ENCODE peak calls at places on chromosomes 11 and 22, in four cellular contexts. H, U, F and Q are unnamed samples.

GRCh38 chr22:45329536-45329936 is 19.8 kb downstream of the FAM118A start:
- DNase-seq in H (no peak), U (no peak), F (no peak), Q (peak; percentile 28)

GRCh38 chr11:2197771-2198520 is 26.3 kb upstream of the TH start:
- DNase-seq in H (no peak), U (no peak), F (no peak), Q (no peak)

GRCh38 chr11:106087815-106088435 is 10.5 kb downstream of the AASDHPPT start:
- DNase-seq in H (peak; percentile 28), U (peak; percentile 66), F (peak; percentile 46), Q (peak; percentile 42)

GRCh38 chr11:7600205-7600775 is 73.0 kb downstream of the CYB5R2 start:
- DNase-seq in H (peak; percentile 83), U (peak; percentile 72), F (no peak), Q (peak; percentile 45)

GRCh38 chr11:27604416-27604815 is 95.8 kb downstream of the BDNF start:
- DNase-seq in H (no peak), U (no peak), F (no peak), Q (no peak)

GRCh38 chr22:45774016-45774670 is 102.5 kb downstream of the ATXN10 start:
- DNase-seq in H (no peak), U (no peak), F (no peak), Q (no peak)

GRCh38 chr22:37079668-37080171 is 28.2 kb downstream of the KCTD17 start:
- DNase-seq in H (no peak), U (peak; percentile 41), F (peak; percentile 34), Q (peak; percentile 52)

GRCh38 chr22:37056246-37056645 is 4.7 kb downstream of the KCTD17 start:
- DNase-seq in H (no peak), U (no peak), F (no peak), Q (no peak)

GRCh38 chr11:67118059-67118766 is 850 bp upstream of the KDM2A start:
- DNase-seq in H (peak; percentile 35), U (peak; percentile 48), F (no peak), Q (peak; percentile 28)

GRCh38 chr11:123429851-123430735 is at the start of gene GRAMD1B:
- DNase-seq in H (peak; percentile 92), U (peak; percentile 47), F (peak; percentile 87), Q (peak; percentile 52)

GRCh38 chr11:8702598-8702915 is 20.0 kb downstream of the RPL27A start:
- DNase-seq in H (no peak), U (no peak), F (no peak), Q (no peak)

GRCh38 chr11:123478352-123478986 is 48.4 kb downstream of the GRAMD1B start:
- DNase-seq in H (peak; percentile 90), U (peak; percentile 43), F (peak; percentile 90), Q (peak; percentile 40)

GRCh38 chr11:100585728-100586127 is 101.4 kb upstream of the ARHGAP42 start:
- DNase-seq in H (no peak), U (no peak), F (no peak), Q (no peak)

GRCh38 chr11:76666408-76666807 is 4.1 kb downstream of the LRRC32 start:
- DNase-seq in H (peak; percentile 57), U (no peak), F (no peak), Q (no peak)

GRCh38 chr11:126355926-126356897 is 726 bp downstream of the ST3GAL4 start:
- DNase-seq in H (peak; percentile 33), U (no peak), F (peak; percentile 53), Q (no peak)

GRCh38 chr22:26444777-26445176 is 15.7 kb downstream of the ASPHD2 start:
- DNase-seq in H (no peak), U (no peak), F (no peak), Q (no peak)

GRCh38 chr22:44439356-44440223 is 58.4 kb downstream of the RTL6 start:
- DNase-seq in H (no peak), U (no peak), F (no peak), Q (no peak)